ENCODE peak calls at places on chromosomes 2 and 18, in four cellular contexts. J, B, H and V are unnamed samples.

GRCh38 chr2:136985044-136985443 is 219.7 kb downstream of the THSD7B start:
- DNase-seq in B (no peak), J (no peak), H (no peak), V (no peak)

GRCh38 chr2:216596986-216597509 is 36.2 kb upstream of the IGFBP2 start:
- DNase-seq in H (no peak), B (no peak), J (no peak), V (no peak)

GRCh38 chr2:51000849-51001617 is 30.9 kb downstream of the NRXN1 start:
- DNase-seq in J (no peak), H (no peak), B (no peak), V (no peak)

GRCh38 chr18:46727177-46727576 is 29.7 kb downstream of the ST8SIA5 start:
- DNase-seq in H (no peak), B (no peak), J (no peak), V (no peak)

GRCh38 chr2:180656455-180656847 is 324.0 kb upstream of the UBE2E3 start:
- DNase-seq in J (peak), H (no peak), B (no peak), V (peak)

GRCh38 chr2:140509765-140510164 is 1621.1 kb downstream of the LRP1B start:
- DNase-seq in B (no peak), H (no peak), J (no peak), V (no peak)

GRCh38 chr2:191866675-191867506 is 20.0 kb upstream of the CAVIN2 start:
- DNase-seq in H (no peak), J (peak), B (no peak), V (peak)

GRCh38 chr2:220961461-220961860 is 610.6 kb downstream of the EPHA4 start:
- DNase-seq in B (no peak), H (no peak), J (no peak), V (no peak)

GRCh38 chr2:181312515-181312927 is 144.7 kb upstream of the ITGA4 start:
- DNase-seq in J (no peak), H (peak), B (no peak), V (no peak)

GRCh38 chr2:228615501-228615900 is 434.0 kb upstream of the SPHKAP start:
- DNase-seq in B (no peak), H (no peak), J (no peak), V (no peak)

GRCh38 chr2:184920451-184920965 is 322.2 kb downstream of the ZNF804A start:
- DNase-seq in J (no peak), H (no peak), B (no peak), V (no peak)

GRCh38 chr2:187774551-187775071 is 220.4 kb upstream of the TFPI start:
- DNase-seq in J (peak), B (no peak), H (no peak), V (peak)

GRCh38 chr2:128630974-128631697 is 312.5 kb upstream of the HS6ST1 start:
- DNase-seq in B (no peak), H (no peak), J (no peak), V (no peak)

GRCh38 chr2:186995092-186995491 is 146.1 kb upstream of the ZSWIM2 start:
- DNase-seq in J (no peak), B (no peak), H (no peak), V (no peak)

GRCh38 chr2:183926433-183926832 is 671.9 kb upstream of the ZNF804A start:
- DNase-seq in B (no peak), J (no peak), H (no peak), V (no peak)

DNA sequence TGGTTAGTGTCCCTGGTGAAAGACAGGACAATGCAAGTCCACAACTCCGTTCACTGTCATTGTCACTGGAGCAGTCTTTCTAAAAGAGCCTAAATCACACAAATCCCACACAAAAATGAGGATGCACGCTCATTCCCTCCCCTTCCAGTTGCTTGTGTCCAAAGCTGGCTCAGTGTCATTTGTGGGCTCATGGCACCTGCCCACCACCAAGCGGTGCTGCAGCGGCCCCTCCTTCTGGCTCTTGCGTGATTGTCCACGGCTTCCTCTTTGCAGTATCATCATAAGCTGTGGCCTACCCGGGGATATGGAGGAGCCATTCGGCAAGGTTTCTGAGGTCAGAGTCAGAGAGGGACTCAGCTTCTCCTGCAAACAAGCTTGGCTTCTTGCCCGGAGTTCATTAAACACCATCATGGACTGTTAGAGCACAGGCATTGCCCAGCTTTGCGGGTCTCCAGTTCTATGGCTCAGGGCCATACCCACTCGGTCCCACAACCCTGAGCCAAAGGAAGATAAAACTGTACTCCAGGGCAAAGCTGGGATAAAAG is 179.4 kb upstream of the AGAP1 start:
- DNase-seq in J (no peak), B (no peak), H (no peak), V (no peak)
- TF ChIP-seq CTCF in J (no peak), B (no peak), H (no peak), V (no peak)

GRCh38 chr2:60884795-60885194 is 3.4 kb downstream of the REL start:
- DNase-seq in J (no peak), B (no peak), H (no peak), V (peak)

GRCh38 chr2:60883896-60884295 is 2.5 kb downstream of the REL start:
- DNase-seq in B (no peak), J (no peak), H (no peak), V (no peak)

GRCh38 chr2:60882971-60883753 is 1.8 kb downstream of the REL start:
- DNase-seq in H (peak), J (no peak), B (no peak), V (peak)

GRCh38 chr2:60880633-60880987 is 764 bp upstream of the REL start:
- DNase-seq in H (no peak), B (no peak), J (no peak), V (no peak)

GRCh38 chr2:60880988-60881932 is at the start of gene REL:
- DNase-seq in B (peak), J (peak), H (peak), V (peak)
- TF ChIP-seq CTCF in B (peak), J (peak), H (peak), V (no peak)

GRCh38 chr2:232439758-232440135 is 16.2 kb upstream of the ALPI start:
- DNase-seq in B (no peak), H (no peak), J (no peak), V (no peak)
- TF ChIP-seq CTCF in B (peak), H (peak), J (peak), V (no peak)

GRCh38 chr2:143579456-143579855 is 450.2 kb downstream of the ARHGAP15 start:
- DNase-seq in J (no peak), H (no peak), B (no peak), V (no peak)

GRCh38 chr2:143574069-143574468 is 444.9 kb downstream of the ARHGAP15 start:
- DNase-seq in H (no peak), B (no peak), J (no peak), V (no peak)

GRCh38 chr2:143577489-143577888 is 448.3 kb downstream of the ARHGAP15 start:
- DNase-seq in B (no peak), H (no peak), J (no peak), V (no peak)

GRCh38 chr2:143572421-143572820 is 443.2 kb downstream of the ARHGAP15 start:
- DNase-seq in H (no peak), B (no peak), J (no peak), V (peak)

GRCh38 chr2:143575340-143575739 is 446.1 kb downstream of the ARHGAP15 start:
- DNase-seq in H (peak), J (no peak), B (no peak), V (no peak)
- TF ChIP-seq CTCF in H (peak), J (peak), B (no peak), V (no peak)

DNA sequence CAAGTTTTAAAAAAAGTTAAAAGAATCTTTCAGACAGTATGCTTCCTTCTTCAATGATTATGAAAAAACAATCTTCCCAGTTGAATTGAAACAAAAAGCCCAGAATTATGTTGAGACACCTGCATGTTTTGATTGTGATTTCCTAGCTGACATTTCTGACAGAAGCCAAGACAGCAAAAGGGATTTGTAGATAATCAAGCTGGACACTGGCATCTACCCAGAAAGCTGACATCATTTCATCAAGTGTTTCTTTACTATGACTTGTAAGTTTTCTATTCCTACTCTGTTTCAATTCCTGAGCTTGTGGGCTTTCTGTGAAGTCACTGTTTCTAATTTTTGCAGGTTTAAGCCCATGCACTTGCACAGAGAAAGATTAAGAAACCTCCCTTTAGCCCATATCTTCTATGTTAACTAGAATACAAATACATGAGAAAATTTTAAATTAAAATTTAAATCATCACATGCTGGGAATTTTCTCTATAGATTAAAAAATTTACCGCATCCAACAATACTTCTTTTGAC is 82.9 kb upstream of the CCDC85A start:
- DNase-seq in B (no peak), J (no peak), H (no peak), V (no peak)
- TF ChIP-seq CTCF in B (no peak), J (no peak), H (no peak), V (no peak)

GRCh38 chr18:67463829-67464228 is 52.7 kb downstream of the DSEL start:
- DNase-seq in J (no peak), B (no peak), H (no peak), V (no peak)
- TF ChIP-seq CTCF in J (peak), B (no peak), H (no peak), V (no peak)

GRCh38 chr18:56238576-56238975 is 399.8 kb downstream of the TXNL1 start:
- DNase-seq in B (no peak), J (no peak), H (no peak), V (no peak)
- TF ChIP-seq CTCF in B (no peak), J (peak), H (no peak), V (no peak)

DNA sequence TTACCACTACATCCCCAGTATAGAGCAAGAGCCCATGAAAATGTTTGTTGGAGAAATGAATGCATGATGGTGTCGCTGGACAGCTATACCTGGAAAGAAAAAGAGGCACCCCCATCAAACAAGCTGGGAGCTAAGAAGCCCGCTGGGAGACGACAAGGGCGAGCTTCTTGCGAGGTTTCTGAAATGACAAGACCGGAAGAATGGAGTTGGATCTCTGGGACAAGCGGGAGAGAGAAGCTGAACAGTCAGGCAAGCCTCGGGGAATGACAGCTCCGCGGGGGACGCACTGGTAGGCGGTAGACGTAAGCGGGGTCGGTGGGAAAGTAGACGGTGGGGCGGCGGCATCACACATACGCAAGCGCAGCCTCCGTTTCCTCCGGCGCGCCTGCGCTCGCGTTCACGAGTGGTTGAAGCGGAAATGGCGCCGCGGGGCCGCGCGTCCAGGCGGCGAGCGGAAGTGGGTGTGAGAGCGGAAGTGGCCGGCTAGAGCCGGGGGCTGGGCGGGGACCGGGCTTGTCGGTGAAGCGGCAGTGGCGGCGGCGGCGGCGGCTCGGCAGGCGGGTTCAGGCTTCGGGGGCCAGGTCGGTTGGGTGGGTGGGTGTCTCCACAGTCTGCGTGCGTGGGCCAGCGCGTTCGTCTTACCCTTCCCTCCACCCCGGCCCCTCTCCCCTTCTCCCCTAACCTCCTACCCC is at the start of gene ARPC2:
- DNase-seq in H (peak), J (peak), B (peak), V (peak)
- TF ChIP-seq CTCF in H (no peak), J (no peak), B (peak), V (no peak)

GRCh38 chr2:10788855-10789254 is 23.7 kb downstream of the PDIA6 start:
- DNase-seq in J (no peak), B (no peak), H (no peak), V (no peak)

GRCh38 chr2:10786240-10786982 is 26.2 kb downstream of the PDIA6 start:
- DNase-seq in B (no peak), J (no peak), H (no peak), V (no peak)

GRCh38 chr2:10785260-10785659 is 27.3 kb downstream of the PDIA6 start:
- DNase-seq in H (no peak), B (peak), J (no peak), V (no peak)

GRCh38 chr2:10784719-10785118 is 27.9 kb downstream of the PDIA6 start:
- DNase-seq in J (no peak), H (no peak), B (no peak), V (no peak)

DNA sequence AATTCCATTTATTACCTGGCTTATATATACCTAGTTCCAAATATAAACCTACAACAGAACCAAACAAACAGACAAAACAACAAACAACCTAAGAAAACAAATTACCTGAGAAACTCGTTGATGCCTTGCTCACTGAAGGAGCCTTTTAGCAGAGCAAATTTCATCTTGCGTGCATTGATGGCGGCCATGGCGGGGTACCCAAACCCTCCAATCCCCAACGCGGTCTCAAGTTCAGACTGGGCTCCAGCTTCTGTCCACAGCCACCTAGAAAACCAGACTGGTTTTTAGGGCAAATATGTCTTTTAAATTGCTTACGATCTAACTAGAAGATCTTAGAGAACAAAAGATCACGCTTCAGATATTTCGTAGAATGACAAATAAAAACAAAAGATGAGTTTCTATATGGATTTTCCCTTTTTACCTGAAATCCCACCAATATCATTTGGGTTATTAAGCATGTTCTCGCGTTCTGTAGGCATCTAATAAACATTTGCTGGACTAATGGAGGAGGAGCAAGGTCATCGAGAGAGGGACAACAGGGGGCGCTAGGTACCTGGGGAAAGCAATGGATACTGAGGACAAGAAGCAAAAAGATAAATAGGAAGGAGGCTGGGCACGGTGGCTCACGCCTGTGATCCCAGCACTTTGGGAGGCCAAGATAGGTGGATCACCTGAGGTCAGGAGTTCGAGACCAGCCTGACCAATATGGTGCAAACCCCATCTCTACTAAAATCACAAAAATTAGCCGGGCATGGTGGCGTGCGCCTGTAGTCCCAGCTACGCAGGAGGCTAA is 25.2 kb downstream of the PDIA6 start:
- DNase-seq in B (no peak), H (peak), J (no peak), V (no peak)
- TF ChIP-seq CTCF in B (peak), H (peak), J (peak), V (no peak)

DNA sequence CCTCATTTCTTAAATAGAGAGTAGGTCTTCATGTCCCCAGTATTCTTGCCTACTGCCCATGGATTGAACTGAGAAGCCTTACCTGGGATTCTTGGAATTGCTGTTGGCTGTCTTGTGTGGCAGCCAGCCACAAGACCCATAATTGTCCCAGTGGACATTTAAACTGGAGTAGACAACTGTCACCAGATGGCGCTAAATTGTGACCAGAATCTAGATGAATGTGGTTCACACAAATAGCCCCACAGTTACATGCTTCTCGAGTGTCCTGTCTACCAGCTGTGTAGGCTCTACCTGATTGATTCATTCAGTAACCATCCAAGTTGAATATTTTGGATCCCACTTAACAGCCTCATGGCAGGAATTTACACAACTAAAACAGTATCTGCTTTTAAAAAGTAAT is 73.2 kb downstream of the MAP4K4 start:
- DNase-seq in H (peak), J (peak), B (no peak), V (no peak)
- TF ChIP-seq CTCF in H (peak), J (peak), B (peak), V (no peak)